ENCODE peak calls at places on chromosome 5, in six cellular contexts. L is Caco-2, W is neural progenitor cell, F is uterus, T is progenitor cell of endocrine pancreas, M is prostate gland. E is an unnamed sample.

GRCh38 chr5:113044776-113045175 is 68.2 kb downstream of the DCP2 start:
- DNase-seq in L (no peak), W (no peak), F (no peak), T (no peak), M (peak), E (no peak)

GRCh38 chr5:135426102-135427082 is 20.8 kb downstream of the DCANP1 start:
- DNase-seq in L (no peak), W (peak), F (no peak), T (no peak), M (no peak), E (no peak)

GRCh38 chr5:132457371-132458225 is 33.0 kb downstream of the IRF1 start:
- DNase-seq in L (no peak), W (no peak), F (peak), T (no peak), M (no peak), E (no peak)

GRCh38 chr5:104540448-104540847 is 977.9 kb upstream of the NUDT12 start:
- DNase-seq in L (no peak), W (no peak), F (no peak), T (no peak), M (no peak), E (no peak)

GRCh38 chr5:84494453-84494852 is 109.8 kb upstream of the EDIL3 start:
- DNase-seq in L (no peak), W (no peak), F (no peak), T (no peak), M (no peak), E (no peak)

GRCh38 chr5:79756102-79756501 is 66.5 kb downstream of the CMYA5 start:
- DNase-seq in L (no peak), W (no peak), F (no peak), T (no peak), M (no peak), E (no peak)

GRCh38 chr5:15621094-15621493 is 121.1 kb downstream of the FBXL7 start:
- DNase-seq in L (no peak), W (no peak), F (no peak), T (no peak), M (no peak), E (no peak)

GRCh38 chr5:63217422-63217821 is 638.8 kb downstream of the LRRC70 start:
- DNase-seq in L (no peak), W (no peak), F (no peak), T (no peak), M (no peak), E (no peak)

GRCh38 chr5:172795401-172795977 is 24.5 kb upstream of the DUSP1 start:
- DNase-seq in L (no peak), W (no peak), F (peak), T (no peak), M (no peak), E (no peak)

DNA sequence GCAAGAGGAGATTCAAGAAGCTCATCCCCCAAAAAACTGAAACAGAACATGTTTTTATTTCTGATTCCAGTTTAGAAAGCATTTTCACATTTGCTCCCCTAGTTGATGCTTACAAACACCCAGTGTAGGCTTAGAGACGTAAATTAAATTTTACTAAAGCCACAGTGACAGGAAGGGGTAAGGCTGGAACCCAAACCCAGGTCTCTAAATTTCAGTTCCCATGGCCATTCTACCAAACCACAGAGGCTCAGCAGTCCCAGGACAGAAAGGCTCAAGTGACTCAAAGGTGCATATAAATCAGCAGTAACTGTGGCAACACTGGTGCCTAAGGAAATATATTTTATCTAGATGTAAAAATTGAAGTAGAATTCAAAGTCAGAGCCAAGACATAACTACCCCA is 128.7 kb downstream of the CEP120 start:
- DNase-seq in L (no peak), W (no peak), F (no peak), T (no peak), M (no peak), E (no peak)
- TF ChIP-seq CTCF in L (no peak), W (no peak), F (no peak), T (no peak), M (no peak), E (no peak)

GRCh38 chr5:101783241-101784095 is 512.6 kb downstream of the SLCO4C1 start:
- DNase-seq in L (no peak), W (peak), F (no peak), T (no peak), M (no peak), E (no peak)
- TF ChIP-seq CTCF in L (no peak), W (no peak), F (no peak), T (no peak), M (no peak), E (no peak)

GRCh38 chr5:178068293-178068692 is 45.0 kb upstream of the N4BP3 start:
- DNase-seq in L (no peak), W (peak), F (no peak), T (no peak), M (no peak), E (no peak)

GRCh38 chr5:178067705-178068104 is 45.6 kb upstream of the N4BP3 start:
- DNase-seq in L (no peak), W (no peak), F (no peak), T (no peak), M (no peak), E (no peak)

GRCh38 chr5:178071108-178071507 is 42.2 kb upstream of the N4BP3 start:
- DNase-seq in L (no peak), W (no peak), F (no peak), T (no peak), M (no peak), E (no peak)

GRCh38 chr5:178072749-178073148 is 40.6 kb upstream of the N4BP3 start:
- DNase-seq in L (no peak), W (no peak), F (no peak), T (no peak), M (no peak), E (no peak)

DNA sequence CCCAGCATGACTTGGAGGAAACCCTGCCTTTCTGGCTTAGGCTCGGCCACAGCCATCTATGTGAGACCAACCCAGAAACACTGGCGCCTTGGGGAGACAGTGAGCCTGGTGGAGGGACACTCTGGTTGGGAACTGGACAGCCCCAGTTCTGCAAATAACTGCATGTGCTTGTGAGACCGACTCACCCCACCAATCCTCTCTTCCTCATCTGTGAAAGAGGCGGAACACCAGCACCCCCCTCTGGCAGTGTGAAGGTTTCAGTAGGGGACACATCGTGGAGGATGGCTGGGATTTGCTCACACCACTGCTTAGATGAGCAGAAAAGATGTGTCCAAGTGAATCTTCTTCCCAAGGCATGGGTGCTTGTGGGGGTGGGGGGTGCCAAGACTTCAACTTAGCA is 43.4 kb upstream of the N4BP3 start:
- DNase-seq in L (peak), W (peak), F (no peak), T (no peak), M (peak), E (peak)
- TF ChIP-seq CTCF in L (no peak), W (peak), F (no peak), T (peak), M (peak), E (no peak)

DNA sequence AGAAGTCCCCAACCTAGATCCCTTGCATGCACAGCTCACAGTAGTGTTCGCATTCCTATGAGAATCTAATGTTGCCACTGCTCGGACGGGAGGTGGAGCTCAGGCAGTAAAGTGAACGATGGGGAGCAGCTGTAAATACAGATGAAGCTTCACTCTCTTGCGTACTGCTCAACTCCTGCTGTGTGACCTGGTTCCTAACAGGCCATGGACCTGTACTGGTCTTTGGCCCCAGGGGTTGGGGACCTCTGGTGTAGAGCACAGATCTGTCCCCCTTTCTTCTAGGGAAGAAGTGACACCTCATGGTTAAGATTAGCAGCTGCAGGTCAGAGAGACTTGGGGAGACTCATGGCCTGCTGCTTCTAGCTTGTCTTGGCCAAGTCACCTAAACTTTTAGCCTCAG is 7.1 kb downstream of the ARHGEF28 start:
- DNase-seq in L (no peak), W (no peak), F (no peak), T (no peak), M (no peak), E (no peak)
- TF ChIP-seq CTCF in L (no peak), W (no peak), F (no peak), T (no peak), M (no peak), E (no peak)

DNA sequence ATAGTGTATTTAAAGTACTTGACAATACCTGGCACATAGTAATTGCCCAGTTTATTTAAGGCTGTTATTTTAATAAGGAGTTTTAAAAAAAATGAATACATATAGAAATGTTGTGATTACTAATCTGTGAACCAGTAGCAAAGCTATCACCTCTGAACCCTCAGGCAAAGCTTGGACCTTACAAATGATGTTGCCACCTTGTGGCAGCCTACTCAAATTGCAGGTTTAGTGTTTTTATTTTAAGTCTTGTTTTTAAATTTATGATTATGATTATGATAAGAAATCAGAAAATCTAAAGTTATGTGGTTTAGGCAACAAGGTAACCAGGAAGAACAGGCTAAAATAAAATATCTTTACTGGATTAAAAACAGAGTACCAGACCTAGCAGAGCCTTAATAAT is 35.8 kb downstream of the PPARGC1B start:
- DNase-seq in L (no peak), W (no peak), F (no peak), T (no peak), M (no peak), E (no peak)
- TF ChIP-seq CTCF in L (peak), W (peak), F (no peak), T (peak), M (peak), E (no peak)